ENCODE peak calls at places on chromosomes 13 and 19, in eight cellular contexts. One of them, this sample, is unnamed.
A peak's percentile ranks its signal among the peaks of the same experiment; 100 is the strongest.

GRCh38 chr13:83773961-83774360 is 108.3 kb downstream of the SLITRK1 start:
- DNase-seq in ACHN: no peak
- DNase-seq in activated CD8-positive, alpha-beta memory T cell treated with anti-CD3 and anti-CD28 coated beads for 48 hours: no peak
- DNase-seq in fibroblast of the aortic adventitia: no peak
- DNase-seq in effector memory CD8-positive, alpha-beta T cell: no peak
- DNase-seq in IMR-90: peak; percentile 17
- DNase-seq in stimulated activated CD4-positive, alpha-beta T cell treated with anti-CD3 and anti-CD28 coated beads, Interleukin-1b, Interleukin-23, amount 100 ng/mL, for 1 hour: no peak
- DNase-seq in lower lobe of right lung: no peak
- DNase-seq in this sample: no peak

GRCh38 chr13:106348032-106348431 is 187.4 kb downstream of the EFNB2 start:
- DNase-seq in ACHN: peak; percentile 72
- DNase-seq in activated CD8-positive, alpha-beta memory T cell treated with anti-CD3 and anti-CD28 coated beads for 48 hours: no peak
- DNase-seq in fibroblast of the aortic adventitia: peak; percentile 13
- DNase-seq in effector memory CD8-positive, alpha-beta T cell: no peak
- DNase-seq in IMR-90: peak; percentile 48
- DNase-seq in stimulated activated CD4-positive, alpha-beta T cell treated with anti-CD3 and anti-CD28 coated beads, Interleukin-1b, Interleukin-23, amount 100 ng/mL, for 1 hour: no peak
- DNase-seq in lower lobe of right lung: no peak
- DNase-seq in this sample: peak; percentile 88

GRCh38 chr13:79445968-79446645 is 34.8 kb upstream of the NDFIP2 start:
- DNase-seq in ACHN: no peak
- DNase-seq in activated CD8-positive, alpha-beta memory T cell treated with anti-CD3 and anti-CD28 coated beads for 48 hours: no peak
- DNase-seq in fibroblast of the aortic adventitia: no peak
- DNase-seq in effector memory CD8-positive, alpha-beta T cell: no peak
- DNase-seq in IMR-90: no peak
- DNase-seq in stimulated activated CD4-positive, alpha-beta T cell treated with anti-CD3 and anti-CD28 coated beads, Interleukin-1b, Interleukin-23, amount 100 ng/mL, for 1 hour: no peak
- DNase-seq in lower lobe of right lung: no peak
- DNase-seq in this sample: no peak

GRCh38 chr13:112933649-112934048 is 35.4 kb upstream of the MCF2L start:
- DNase-seq in ACHN: no peak
- DNase-seq in activated CD8-positive, alpha-beta memory T cell treated with anti-CD3 and anti-CD28 coated beads for 48 hours: no peak
- DNase-seq in fibroblast of the aortic adventitia: no peak
- DNase-seq in effector memory CD8-positive, alpha-beta T cell: no peak
- DNase-seq in IMR-90: no peak
- DNase-seq in stimulated activated CD4-positive, alpha-beta T cell treated with anti-CD3 and anti-CD28 coated beads, Interleukin-1b, Interleukin-23, amount 100 ng/mL, for 1 hour: no peak
- DNase-seq in lower lobe of right lung: no peak
- DNase-seq in this sample: no peak

GRCh38 chr19:9586764-9587163 is 2.5 kb upstream of the ZNF121 start:
- DNase-seq in ACHN: peak; percentile 56
- DNase-seq in activated CD8-positive, alpha-beta memory T cell treated with anti-CD3 and anti-CD28 coated beads for 48 hours: peak; percentile 42
- DNase-seq in fibroblast of the aortic adventitia: peak; percentile 75
- DNase-seq in effector memory CD8-positive, alpha-beta T cell: peak; percentile 59
- DNase-seq in IMR-90: peak; percentile 68
- DNase-seq in stimulated activated CD4-positive, alpha-beta T cell treated with anti-CD3 and anti-CD28 coated beads, Interleukin-1b, Interleukin-23, amount 100 ng/mL, for 1 hour: peak; percentile 46
- DNase-seq in lower lobe of right lung: peak; percentile 57
- DNase-seq in this sample: peak; percentile 96

GRCh38 chr19:3538258-3538929 is 580 bp upstream of the TEKTIP1 start:
- DNase-seq in ACHN: no peak
- DNase-seq in activated CD8-positive, alpha-beta memory T cell treated with anti-CD3 and anti-CD28 coated beads for 48 hours: no peak
- DNase-seq in fibroblast of the aortic adventitia: no peak
- DNase-seq in effector memory CD8-positive, alpha-beta T cell: no peak
- DNase-seq in IMR-90: no peak
- DNase-seq in stimulated activated CD4-positive, alpha-beta T cell treated with anti-CD3 and anti-CD28 coated beads, Interleukin-1b, Interleukin-23, amount 100 ng/mL, for 1 hour: no peak
- DNase-seq in lower lobe of right lung: no peak
- DNase-seq in this sample: no peak

GRCh38 chr19:18173054-18173571 is 500 bp upstream of the IFI30 start:
- DNase-seq in ACHN: no peak
- DNase-seq in activated CD8-positive, alpha-beta memory T cell treated with anti-CD3 and anti-CD28 coated beads for 48 hours: no peak
- DNase-seq in fibroblast of the aortic adventitia: peak; percentile 61
- DNase-seq in effector memory CD8-positive, alpha-beta T cell: no peak
- DNase-seq in IMR-90: no peak
- DNase-seq in stimulated activated CD4-positive, alpha-beta T cell treated with anti-CD3 and anti-CD28 coated beads, Interleukin-1b, Interleukin-23, amount 100 ng/mL, for 1 hour: no peak
- DNase-seq in lower lobe of right lung: peak; percentile 91
- DNase-seq in this sample: no peak

GRCh38 chr19:39115105-39115847 is 10.3 kb upstream of the PAK4 start:
- DNase-seq in ACHN: no peak
- DNase-seq in activated CD8-positive, alpha-beta memory T cell treated with anti-CD3 and anti-CD28 coated beads for 48 hours: no peak
- DNase-seq in fibroblast of the aortic adventitia: no peak
- DNase-seq in effector memory CD8-positive, alpha-beta T cell: no peak
- DNase-seq in IMR-90: no peak
- DNase-seq in stimulated activated CD4-positive, alpha-beta T cell treated with anti-CD3 and anti-CD28 coated beads, Interleukin-1b, Interleukin-23, amount 100 ng/mL, for 1 hour: no peak
- DNase-seq in lower lobe of right lung: no peak
- DNase-seq in this sample: no peak

GRCh38 chr19:48102870-48103751 is 7.5 kb downstream of the PLA2G4C start:
- DNase-seq in ACHN: peak; percentile 31
- DNase-seq in activated CD8-positive, alpha-beta memory T cell treated with anti-CD3 and anti-CD28 coated beads for 48 hours: no peak
- DNase-seq in fibroblast of the aortic adventitia: peak; percentile 63
- DNase-seq in effector memory CD8-positive, alpha-beta T cell: peak; percentile 23
- DNase-seq in IMR-90: peak; percentile 49
- DNase-seq in stimulated activated CD4-positive, alpha-beta T cell treated with anti-CD3 and anti-CD28 coated beads, Interleukin-1b, Interleukin-23, amount 100 ng/mL, for 1 hour: no peak
- DNase-seq in lower lobe of right lung: no peak
- DNase-seq in this sample: peak; percentile 59

GRCh38 chr13:40876020-40876738 is 86.8 kb downstream of the SLC25A15 start:
- DNase-seq in ACHN: no peak
- DNase-seq in activated CD8-positive, alpha-beta memory T cell treated with anti-CD3 and anti-CD28 coated beads for 48 hours: no peak
- DNase-seq in fibroblast of the aortic adventitia: no peak
- DNase-seq in effector memory CD8-positive, alpha-beta T cell: no peak
- DNase-seq in IMR-90: no peak
- DNase-seq in stimulated activated CD4-positive, alpha-beta T cell treated with anti-CD3 and anti-CD28 coated beads, Interleukin-1b, Interleukin-23, amount 100 ng/mL, for 1 hour: no peak
- DNase-seq in lower lobe of right lung: no peak
- DNase-seq in this sample: peak; percentile 57

GRCh38 chr19:48069435-48069834 is 25.6 kb upstream of the CABP5 start:
- DNase-seq in ACHN: peak; percentile 2
- DNase-seq in activated CD8-positive, alpha-beta memory T cell treated with anti-CD3 and anti-CD28 coated beads for 48 hours: no peak
- DNase-seq in fibroblast of the aortic adventitia: no peak
- DNase-seq in effector memory CD8-positive, alpha-beta T cell: no peak
- DNase-seq in IMR-90: no peak
- DNase-seq in stimulated activated CD4-positive, alpha-beta T cell treated with anti-CD3 and anti-CD28 coated beads, Interleukin-1b, Interleukin-23, amount 100 ng/mL, for 1 hour: no peak
- DNase-seq in lower lobe of right lung: no peak
- DNase-seq in this sample: no peak

This sample was measured in PC-3.